ENCODE peak calls at places on chromosome 6, in seven cellular contexts. One of them, this sample, is unnamed.
A peak's percentile ranks its signal among the peaks of the same experiment; 100 is the strongest.

GRCh38 chr6:1611572-1612385 is 2.1 kb downstream of the FOXC1 start:
- DNase-seq in GM12865: no peak
- DNase-seq in GM20000: peak; percentile 53
- DNase-seq in neural progenitor cell: peak; percentile 56
- DNase-seq in GM13977: peak; percentile 54
- DNase-seq in heart left ventricle: no peak
- DNase-seq in tibial artery: no peak
- DNase-seq in this sample: no peak

GRCh38 chr6:161038229-161039003 is 46.8 kb downstream of the MAP3K4 start:
- DNase-seq in GM20000: peak; percentile 32
- DNase-seq in tibial artery: no peak
- DNase-seq in neural progenitor cell: no peak
- DNase-seq in GM12865: peak; percentile 58
- DNase-seq in heart left ventricle: no peak
- DNase-seq in GM13977: peak; percentile 20
- DNase-seq in this sample: no peak

GRCh38 chr6:170203212-170203611 is 87.7 kb downstream of the DLL1 start:
- DNase-seq in tibial artery: no peak
- DNase-seq in GM12865: no peak
- DNase-seq in GM13977: no peak
- DNase-seq in heart left ventricle: no peak
- DNase-seq in GM20000: no peak
- DNase-seq in neural progenitor cell: no peak
- DNase-seq in this sample: no peak

GRCh38 chr6:5632348-5632935 is 371.1 kb downstream of the FARS2 start:
- DNase-seq in neural progenitor cell: no peak
- DNase-seq in GM13977: no peak
- DNase-seq in GM12865: no peak
- DNase-seq in heart left ventricle: no peak
- DNase-seq in tibial artery: no peak
- DNase-seq in GM20000: no peak
- DNase-seq in this sample: no peak

GRCh38 chr6:55299285-55299684 is 28.0 kb upstream of the GFRAL start:
- DNase-seq in tibial artery: no peak
- DNase-seq in GM12865: no peak
- DNase-seq in GM13977: no peak
- DNase-seq in heart left ventricle: no peak
- DNase-seq in neural progenitor cell: no peak
- DNase-seq in GM20000: no peak
- DNase-seq in this sample: no peak

GRCh38 chr6:81689580-81689979 is 62.9 kb downstream of the TENT5A start:
- DNase-seq in tibial artery: no peak
- DNase-seq in GM12865: no peak
- DNase-seq in GM13977: no peak
- DNase-seq in GM20000: no peak
- DNase-seq in neural progenitor cell: no peak
- DNase-seq in heart left ventricle: no peak
- DNase-seq in this sample: no peak

GRCh38 chr6:22557007-22557406 is 12.4 kb upstream of the HDGFL1 start:
- DNase-seq in GM13977: no peak
- DNase-seq in heart left ventricle: no peak
- DNase-seq in tibial artery: no peak
- DNase-seq in neural progenitor cell: no peak
- DNase-seq in GM12865: no peak
- DNase-seq in GM20000: no peak
- DNase-seq in this sample: no peak

GRCh38 chr6:30780642-30780920 is 36.2 kb upstream of the IER3 start:
- DNase-seq in GM20000: no peak
- DNase-seq in GM13977: no peak
- DNase-seq in heart left ventricle: no peak
- DNase-seq in tibial artery: no peak
- DNase-seq in GM12865: no peak
- DNase-seq in neural progenitor cell: no peak
- DNase-seq in this sample: no peak

GRCh38 chr6:21386744-21387143 is 206.8 kb upstream of the SOX4 start:
- DNase-seq in GM13977: no peak
- DNase-seq in GM12865: no peak
- DNase-seq in GM20000: no peak
- DNase-seq in tibial artery: no peak
- DNase-seq in heart left ventricle: no peak
- DNase-seq in neural progenitor cell: no peak
- DNase-seq in this sample: no peak

GRCh38 chr6:136761227-136761922 is 30.9 kb downstream of the MAP3K5 start:
- DNase-seq in GM20000: no peak
- DNase-seq in GM12865: peak; percentile 76
- DNase-seq in tibial artery: no peak
- DNase-seq in GM13977: no peak
- DNase-seq in heart left ventricle: no peak
- DNase-seq in neural progenitor cell: no peak
- DNase-seq in this sample: no peak

GRCh38 chr6:28118217-28118616 is 6.2 kb upstream of the ZSCAN16 start:
- DNase-seq in GM12865: no peak
- DNase-seq in neural progenitor cell: no peak
- DNase-seq in tibial artery: no peak
- DNase-seq in heart left ventricle: no peak
- DNase-seq in GM13977: no peak
- DNase-seq in GM20000: no peak
- DNase-seq in this sample: no peak
- TF ChIP-seq CTCF in GM12865: no peak
- TF ChIP-seq CTCF in neural progenitor cell: no peak
- TF ChIP-seq CTCF in tibial artery: no peak
- TF ChIP-seq CTCF in heart left ventricle: no peak
- TF ChIP-seq CTCF in GM13977: no peak
- TF ChIP-seq CTCF in GM20000: no peak
- TF ChIP-seq CTCF in this sample: no peak

DNA sequence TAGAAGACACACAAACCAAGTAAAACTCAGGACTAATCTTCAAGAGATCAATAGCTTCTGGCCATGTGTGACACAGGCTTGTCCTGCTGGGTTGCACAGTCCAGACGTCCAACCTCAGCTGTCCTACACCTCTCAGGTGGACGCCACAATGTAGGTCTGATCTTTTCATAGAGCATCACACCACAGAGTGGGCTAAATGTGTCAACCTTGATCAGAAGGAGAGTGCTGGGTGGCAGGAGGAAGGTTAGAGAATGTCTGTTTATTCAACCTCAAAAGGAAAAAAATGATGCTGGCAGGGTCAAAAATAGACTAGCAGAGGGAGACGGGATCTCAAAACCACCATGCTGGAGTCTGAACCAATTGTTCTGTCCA is 41.7 kb downstream of the GFOD1 start:
- DNase-seq in GM12865: no peak
- DNase-seq in GM20000: no peak
- DNase-seq in heart left ventricle: no peak
- DNase-seq in neural progenitor cell: no peak
- DNase-seq in tibial artery: no peak
- DNase-seq in GM13977: no peak
- DNase-seq in this sample: no peak
- TF ChIP-seq CTCF in GM12865: no peak
- TF ChIP-seq CTCF in GM20000: no peak
- TF ChIP-seq CTCF in heart left ventricle: no peak
- TF ChIP-seq CTCF in neural progenitor cell: no peak
- TF ChIP-seq CTCF in tibial artery: no peak
- TF ChIP-seq CTCF in GM13977: no peak
- TF ChIP-seq CTCF in this sample: no peak

GRCh38 chr6:35061651-35062410 is 79.3 kb downstream of the TCP11 start:
- DNase-seq in GM20000: no peak
- DNase-seq in neural progenitor cell: no peak
- DNase-seq in heart left ventricle: no peak
- DNase-seq in GM12865: no peak
- DNase-seq in GM13977: no peak
- DNase-seq in tibial artery: no peak
- DNase-seq in this sample: no peak
- TF ChIP-seq CTCF in GM20000: no peak
- TF ChIP-seq CTCF in neural progenitor cell: no peak
- TF ChIP-seq CTCF in heart left ventricle: no peak
- TF ChIP-seq CTCF in GM12865: no peak
- TF ChIP-seq CTCF in GM13977: no peak
- TF ChIP-seq CTCF in tibial artery: no peak
- TF ChIP-seq CTCF in this sample: no peak

DNA sequence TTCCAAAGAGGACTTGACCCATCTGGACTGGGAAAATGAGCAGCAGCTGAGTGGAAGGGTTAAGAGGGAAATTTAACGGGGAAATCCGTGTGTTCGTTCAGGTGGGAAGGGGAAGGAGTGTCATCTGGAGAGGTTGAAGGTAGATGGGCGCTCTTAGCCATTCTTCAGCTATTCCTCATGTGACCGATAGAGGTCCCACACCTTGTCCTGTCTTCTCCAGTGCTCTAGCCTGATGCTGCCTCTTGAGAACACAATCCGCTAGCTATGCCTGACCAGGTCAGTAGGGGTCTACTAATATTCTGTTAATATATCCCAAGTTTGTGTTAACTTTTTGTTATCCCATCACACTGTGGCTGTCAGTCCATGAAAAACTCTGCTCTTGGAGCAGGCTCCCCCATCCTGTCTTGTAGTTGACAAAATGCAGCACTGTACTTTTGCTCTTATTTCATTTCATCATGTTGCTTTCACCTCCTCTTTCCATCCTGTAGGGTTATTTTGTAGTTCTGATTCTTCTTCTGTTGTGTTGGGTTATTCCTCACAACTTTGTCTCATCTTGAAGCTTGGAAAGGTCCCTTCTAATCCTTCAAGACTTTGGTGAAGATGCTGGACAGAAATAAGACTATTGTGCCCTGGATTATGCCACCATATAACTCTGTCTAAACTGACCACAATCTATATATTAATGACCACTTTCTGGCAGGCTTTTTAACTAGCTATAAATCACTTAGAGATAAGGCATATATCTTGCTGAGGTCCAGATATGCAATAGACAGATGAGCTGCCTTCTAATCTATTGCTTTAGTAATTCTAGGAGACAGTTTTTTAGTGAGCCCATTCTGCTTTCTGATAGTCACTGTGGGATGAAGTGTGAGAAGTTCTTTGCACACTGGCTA is 123.4 kb upstream of the SUPT3H start:
- DNase-seq in GM12865: peak; percentile 72
- DNase-seq in neural progenitor cell: peak; percentile 59
- DNase-seq in GM13977: peak; percentile 8
- DNase-seq in heart left ventricle: no peak
- DNase-seq in tibial artery: no peak
- DNase-seq in GM20000: peak; percentile 7
- DNase-seq in this sample: no peak
- TF ChIP-seq CTCF in GM12865: peak; percentile 87
- TF ChIP-seq CTCF in neural progenitor cell: peak; percentile 63
- TF ChIP-seq CTCF in GM13977: peak; percentile 41
- TF ChIP-seq CTCF in heart left ventricle: no peak
- TF ChIP-seq CTCF in tibial artery: no peak
- TF ChIP-seq CTCF in GM20000: peak; percentile 19
- TF ChIP-seq CTCF in this sample: peak; percentile 27

DNA sequence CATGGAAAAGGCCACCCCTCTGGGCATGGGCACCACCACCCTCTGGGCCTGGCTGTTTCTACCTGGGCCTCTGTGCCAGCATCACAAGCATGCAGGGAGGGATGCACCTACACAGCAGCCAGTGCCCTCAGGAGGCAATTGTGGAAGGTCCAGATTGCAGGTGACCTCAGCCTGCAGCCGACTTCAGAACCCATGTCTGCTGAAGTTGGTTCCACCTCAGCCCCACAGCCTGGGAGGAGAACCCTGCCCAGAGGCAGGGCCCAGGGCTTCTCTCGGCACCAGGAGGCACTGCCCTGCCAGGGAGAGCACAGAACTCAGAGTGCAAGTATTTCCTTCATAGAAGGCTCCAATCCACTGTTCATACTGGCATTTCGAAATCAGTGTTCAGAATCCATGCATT is 149.8 kb downstream of the TTLL2 start:
- DNase-seq in GM20000: no peak
- DNase-seq in tibial artery: no peak
- DNase-seq in neural progenitor cell: no peak
- DNase-seq in heart left ventricle: no peak
- DNase-seq in GM13977: no peak
- DNase-seq in GM12865: no peak
- DNase-seq in this sample: no peak
- TF ChIP-seq CTCF in GM20000: no peak
- TF ChIP-seq CTCF in tibial artery: no peak
- TF ChIP-seq CTCF in neural progenitor cell: no peak
- TF ChIP-seq CTCF in heart left ventricle: no peak
- TF ChIP-seq CTCF in GM13977: no peak
- TF ChIP-seq CTCF in GM12865: no peak
- TF ChIP-seq CTCF in this sample: no peak